ENCODE peak calls at places on chromosome 12, in seven cellular contexts. P, X, L, F, A, I and D are unnamed samples.

GRCh38 chr12:108689314-108690190 is 41.8 kb downstream of the CORO1C start:
- DNase-seq in P (no peak), X (no peak), L (no peak), F (no peak), A (no peak), I (peak; percentile 52), D (no peak)

GRCh38 chr12:3744216-3744883 is 8.6 kb downstream of the CRACR2A start:
- DNase-seq in P (no peak), X (no peak), L (no peak), F (no peak), A (no peak), I (no peak), D (no peak)

GRCh38 chr12:21697829-21698630 is 40.4 kb upstream of the LDHB start:
- DNase-seq in P (peak; percentile 12), X (no peak), L (peak; percentile 44), F (no peak), A (no peak), I (no peak), D (no peak)

GRCh38 chr12:132336451-132337413 is 7.3 kb upstream of the GALNT9 start:
- DNase-seq in P (no peak), X (no peak), L (no peak), F (no peak), A (no peak), I (no peak), D (no peak)

GRCh38 chr12:11486623-11487444 is 91.5 kb upstream of the PRB2 start:
- DNase-seq in P (peak; percentile 82), X (no peak), L (peak; percentile 86), F (peak; percentile 77), A (peak; percentile 75), I (peak; percentile 58), D (peak; percentile 42)

GRCh38 chr12:49716546-49716945 is 9.3 kb upstream of the FMNL3 start:
- DNase-seq in P (no peak), X (no peak), L (no peak), F (no peak), A (no peak), I (no peak), D (no peak)

GRCh38 chr12:7637641-7638040 is 28.1 kb downstream of the APOBEC1 start:
- DNase-seq in P (no peak), X (no peak), L (no peak), F (no peak), A (no peak), I (no peak), D (no peak)

GRCh38 chr12:13087766-13088165 is 15.7 kb downstream of the GSG1 start:
- DNase-seq in P (no peak), X (no peak), L (no peak), F (no peak), A (no peak), I (no peak), D (no peak)

GRCh38 chr12:129531004-129531403 is 372.8 kb downstream of the TMEM132D start:
- DNase-seq in P (no peak), X (no peak), L (peak; percentile 19), F (no peak), A (peak; percentile 60), I (peak; percentile 90), D (peak; percentile 33)

GRCh38 chr12:68207276-68207675 is 18.3 kb downstream of the IL26 start:
- DNase-seq in P (no peak), X (no peak), L (no peak), F (no peak), A (no peak), I (no peak), D (no peak)

GRCh38 chr12:1501695-1502440 is 92.5 kb downstream of the FBXL14 start:
- DNase-seq in P (no peak), X (no peak), L (no peak), F (no peak), A (no peak), I (no peak), D (no peak)

GRCh38 chr12:98770230-98770629 is 125.1 kb downstream of the APAF1 start:
- DNase-seq in P (no peak), X (no peak), L (no peak), F (no peak), A (no peak), I (no peak), D (no peak)

GRCh38 chr12:110109037-110109836 is 14.9 kb upstream of the IFT81 start:
- DNase-seq in P (peak; percentile 99), X (peak; percentile 100), L (peak; percentile 96), F (peak; percentile 44), A (peak; percentile 77), I (peak; percentile 81), D (peak; percentile 43)

GRCh38 chr12:7929069-7929792 is 6.8 kb downstream of the SLC2A3 start:
- DNase-seq in P (no peak), X (no peak), L (peak; percentile 27), F (no peak), A (no peak), I (no peak), D (no peak)

GRCh38 chr12:27592548-27592947 is 68.5 kb downstream of the PPFIBP1 start:
- DNase-seq in P (peak; percentile 39), X (peak; percentile 51), L (peak; percentile 93), F (no peak), A (peak; percentile 40), I (no peak), D (no peak)

GRCh38 chr12:64560395-64561301 is 49.6 kb upstream of the RASSF3 start:
- DNase-seq in P (peak; percentile 97), X (peak; percentile 63), L (peak; percentile 89), F (no peak), A (no peak), I (no peak), D (no peak)

GRCh38 chr12:230925-231671 is 17.1 kb upstream of the SLC6A12 start:
- DNase-seq in P (no peak), X (no peak), L (no peak), F (peak; percentile 10), A (no peak), I (no peak), D (no peak)

GRCh38 chr12:107610030-107610859 is 75.4 kb upstream of the PWP1 start:
- DNase-seq in P (peak; percentile 22), X (no peak), L (peak; percentile 58), F (peak; percentile 62), A (no peak), I (no peak), D (no peak)

GRCh38 chr12:45224311-45224710 is 8.4 kb downstream of the ANO6 start:
- DNase-seq in P (no peak), X (no peak), L (no peak), F (no peak), A (no peak), I (no peak), D (no peak)

GRCh38 chr12:113086249-113087164 is 30.0 kb downstream of the DTX1 start:
- DNase-seq in P (no peak), X (no peak), L (no peak), F (no peak), A (no peak), I (peak; percentile 45), D (no peak)

GRCh38 chr12:6465467-6466183 is 4.9 kb downstream of the VAMP1 start:
- DNase-seq in P (peak; percentile 62), X (no peak), L (peak; percentile 71), F (no peak), A (peak; percentile 53), I (no peak), D (no peak)

GRCh38 chr12:14880890-14881453 is 4.7 kb downstream of the MGP start:
- DNase-seq in P (no peak), X (no peak), L (no peak), F (no peak), A (no peak), I (no peak), D (no peak)

GRCh38 chr12:6373022-6373787 is 2.2 kb downstream of the SCNN1A start:
- DNase-seq in P (no peak), X (no peak), L (no peak), F (no peak), A (peak; percentile 44), I (peak; percentile 75), D (no peak)

GRCh38 chr12:12486661-12487240 is 75.9 kb downstream of the DUSP16 start:
- DNase-seq in P (no peak), X (no peak), L (peak; percentile 52), F (no peak), A (no peak), I (no peak), D (no peak)

GRCh38 chr12:69059465-69060457 is 126.8 kb upstream of the CPM start:
- DNase-seq in P (peak; percentile 38), X (peak; percentile 74), L (peak; percentile 95), F (no peak), A (no peak), I (no peak), D (no peak)

GRCh38 chr12:59672273-59672672 is 76.4 kb downstream of the SLC16A7 start:
- DNase-seq in P (no peak), X (no peak), L (no peak), F (no peak), A (no peak), I (no peak), D (no peak)

GRCh38 chr12:47133981-47134380 is 54.2 kb upstream of the AMIGO2 start:
- DNase-seq in P (no peak), X (no peak), L (no peak), F (no peak), A (no peak), I (no peak), D (no peak)

GRCh38 chr12:7542813-7543212 is 39.2 kb upstream of the CD163 start:
- DNase-seq in P (peak; percentile 4), X (peak; percentile 70), L (no peak), F (no peak), A (no peak), I (no peak), D (no peak)

GRCh38 chr12:5499566-5500325 is 67.8 kb downstream of the NTF3 start:
- DNase-seq in P (no peak), X (peak; percentile 95), L (no peak), F (no peak), A (no peak), I (peak; percentile 72), D (no peak)